ENCODE peak calls at places on chromosomes 2 and 18, in four cellular contexts. One of them, this sample, is unnamed.

GRCh38 chr2:54271843-54272600 is 16.0 kb upstream of the TSPYL6 start:
- DNase-seq in IMR-90: no peak
- DNase-seq in H1: no peak
- DNase-seq in H9: no peak
- DNase-seq in this sample: no peak

GRCh38 chr2:217393585-217394032 is 533.7 kb upstream of the TNP1 start:
- DNase-seq in IMR-90: peak
- DNase-seq in H1: no peak
- DNase-seq in H9: no peak
- DNase-seq in this sample: no peak

GRCh38 chr2:126720031-126720368 is 64.0 kb downstream of the GYPC start:
- DNase-seq in IMR-90: peak
- DNase-seq in H1: no peak
- DNase-seq in H9: no peak
- DNase-seq in this sample: peak

GRCh38 chr2:230170532-230170931 is 49.3 kb downstream of the SP110 start:
- DNase-seq in IMR-90: no peak
- DNase-seq in H1: no peak
- DNase-seq in H9: no peak
- DNase-seq in this sample: no peak

GRCh38 chr18:74499633-74500032 is 3.5 kb downstream of the CNDP2 start:
- DNase-seq in IMR-90: no peak
- DNase-seq in H1: no peak
- DNase-seq in H9: peak
- DNase-seq in this sample: peak

GRCh38 chr2:149703281-149703680 is 115.7 kb upstream of the MMADHC start:
- DNase-seq in IMR-90: peak
- DNase-seq in H1: no peak
- DNase-seq in H9: no peak
- DNase-seq in this sample: no peak

GRCh38 chr18:50982086-50982801 is 14.4 kb downstream of the ELAC1 start:
- DNase-seq in IMR-90: no peak
- DNase-seq in H1: no peak
- DNase-seq in H9: no peak
- DNase-seq in this sample: no peak

GRCh38 chr2:152716805-152717241 is 438 bp downstream of the PRPF40A start:
- DNase-seq in IMR-90: no peak
- DNase-seq in H1: no peak
- DNase-seq in H9: no peak
- DNase-seq in this sample: no peak

GRCh38 chr2:2057125-2057721 is 273.9 kb downstream of the MYT1L start:
- DNase-seq in IMR-90: no peak
- DNase-seq in H1: no peak
- DNase-seq in H9: peak
- DNase-seq in this sample: no peak

GRCh38 chr2:161169335-161169734 is 9.1 kb downstream of the TANK start:
- DNase-seq in IMR-90: no peak
- DNase-seq in H1: no peak
- DNase-seq in H9: no peak
- DNase-seq in this sample: no peak

GRCh38 chr2:171723724-171724683 is 36.7 kb downstream of the DYNC1I2 start:
- DNase-seq in IMR-90: peak
- DNase-seq in H1: peak
- DNase-seq in H9: peak
- DNase-seq in this sample: no peak

GRCh38 chr18:73365018-73365417 is 497.2 kb upstream of the NETO1 start:
- DNase-seq in IMR-90: peak
- DNase-seq in H1: no peak
- DNase-seq in H9: no peak
- DNase-seq in this sample: no peak

GRCh38 chr2:84970266-84970955 is 550 bp upstream of the KCMF1 start:
- DNase-seq in IMR-90: peak
- DNase-seq in H1: no peak
- DNase-seq in H9: peak
- DNase-seq in this sample: peak

GRCh38 chr2:28755411-28755810 is 3.8 kb downstream of the PPP1CB start:
- DNase-seq in IMR-90: peak
- DNase-seq in H1: no peak
- DNase-seq in H9: no peak
- DNase-seq in this sample: peak

GRCh38 chr18:74286106-74286856 is 5.5 kb downstream of the CYB5A start:
- DNase-seq in IMR-90: peak
- DNase-seq in H1: no peak
- DNase-seq in H9: no peak
- DNase-seq in this sample: no peak

GRCh38 chr2:59684101-59684770 is 869.2 kb downstream of the BCL11A start:
- DNase-seq in IMR-90: no peak
- DNase-seq in H1: no peak
- DNase-seq in H9: no peak
- DNase-seq in this sample: no peak

GRCh38 chr2:235300368-235301201 is 193.3 kb upstream of the AGAP1 start:
- DNase-seq in IMR-90: peak
- DNase-seq in H1: no peak
- DNase-seq in H9: no peak
- DNase-seq in this sample: peak

GRCh38 chr2:174247474-174248186 is 702 bp downstream of the OLA1 start:
- DNase-seq in IMR-90: peak
- DNase-seq in H1: no peak
- DNase-seq in H9: peak
- DNase-seq in this sample: peak

GRCh38 chr2:158478237-158478636 is 21.5 kb downstream of the PKP4 start:
- DNase-seq in IMR-90: no peak
- DNase-seq in H1: no peak
- DNase-seq in H9: no peak
- DNase-seq in this sample: no peak

GRCh38 chr2:101991731-101992145 is at the start of gene IL1R2:
- DNase-seq in IMR-90: no peak
- DNase-seq in H1: no peak
- DNase-seq in H9: no peak
- DNase-seq in this sample: no peak

GRCh38 chr2:2653221-2653620 is 322.1 kb upstream of the MYT1L start:
- DNase-seq in IMR-90: no peak
- DNase-seq in H1: no peak
- DNase-seq in H9: no peak
- DNase-seq in this sample: no peak

GRCh38 chr2:9538000-9538507 is 17.6 kb downstream of the ADAM17 start:
- DNase-seq in IMR-90: peak
- DNase-seq in H1: no peak
- DNase-seq in H9: no peak
- DNase-seq in this sample: peak

GRCh38 chr2:133760366-133760765 is 192.1 kb upstream of the NCKAP5 start:
- DNase-seq in IMR-90: peak
- DNase-seq in H1: no peak
- DNase-seq in H9: no peak
- DNase-seq in this sample: peak

GRCh38 chr2:45242161-45242741 is 233.0 kb upstream of the SIX2 start:
- DNase-seq in IMR-90: peak
- DNase-seq in H1: no peak
- DNase-seq in H9: no peak
- DNase-seq in this sample: peak

GRCh38 chr2:183859129-183859528 is 734.9 kb downstream of the NUP35 start:
- DNase-seq in IMR-90: no peak
- DNase-seq in H1: no peak
- DNase-seq in H9: no peak
- DNase-seq in this sample: no peak

GRCh38 chr2:183543731-183544130 is 419.5 kb downstream of the NUP35 start:
- DNase-seq in IMR-90: no peak
- DNase-seq in H1: no peak
- DNase-seq in H9: no peak
- DNase-seq in this sample: no peak

GRCh38 chr2:126894585-126895182 is 4.0 kb upstream of the TEX51 start:
- DNase-seq in IMR-90: no peak
- DNase-seq in H1: no peak
- DNase-seq in H9: peak
- DNase-seq in this sample: no peak

GRCh38 chr2:25743132-25743830 is 69.9 kb upstream of the DTNB start:
- DNase-seq in IMR-90: no peak
- DNase-seq in H1: no peak
- DNase-seq in H9: no peak
- DNase-seq in this sample: no peak

GRCh38 chr2:129699781-129700573 is 279.5 kb upstream of the RAB6C start:
- DNase-seq in IMR-90: no peak
- DNase-seq in H1: no peak
- DNase-seq in H9: no peak
- DNase-seq in this sample: no peak

GRCh38 chr2:74197983-74198460 is 393 bp upstream of the MTHFD2 start:
- DNase-seq in IMR-90: no peak
- DNase-seq in H1: no peak
- DNase-seq in H9: no peak
- DNase-seq in this sample: no peak

GRCh38 chr2:151632993-151633592 is 101.2 kb downstream of the NEB start:
- DNase-seq in IMR-90: peak
- DNase-seq in H1: no peak
- DNase-seq in H9: no peak
- DNase-seq in this sample: peak

GRCh38 chr2:69961496-69961895 is at the start of gene ASPRV1:
- DNase-seq in IMR-90: no peak
- DNase-seq in H1: no peak
- DNase-seq in H9: no peak
- DNase-seq in this sample: no peak
- H2AK5ac ChIP-seq in IMR-90: no peak
- H2AK5ac ChIP-seq in H1: no peak
- H2AK5ac ChIP-seq in H9: no peak
- H2AK5ac ChIP-seq in this sample: no peak

GRCh38 chr18:23403310-23403709 is 49.8 kb upstream of the RIOK3 start:
- DNase-seq in IMR-90: no peak
- DNase-seq in H1: no peak
- DNase-seq in H9: no peak
- DNase-seq in this sample: no peak
- H4K91ac ChIP-seq in IMR-90: no peak
- H4K91ac ChIP-seq in H1: no peak
- H4K91ac ChIP-seq in H9: no peak
- H4K91ac ChIP-seq in this sample: no peak

GRCh38 chr18:26090130-26091046 is at the start of gene SS18:
- DNase-seq in IMR-90: peak
- DNase-seq in H1: peak
- DNase-seq in H9: peak
- DNase-seq in this sample: peak
- H2AK5ac ChIP-seq in IMR-90: no peak
- H2AK5ac ChIP-seq in H1: no peak
- H2AK5ac ChIP-seq in H9: no peak
- H2AK5ac ChIP-seq in this sample: peak

DNA sequence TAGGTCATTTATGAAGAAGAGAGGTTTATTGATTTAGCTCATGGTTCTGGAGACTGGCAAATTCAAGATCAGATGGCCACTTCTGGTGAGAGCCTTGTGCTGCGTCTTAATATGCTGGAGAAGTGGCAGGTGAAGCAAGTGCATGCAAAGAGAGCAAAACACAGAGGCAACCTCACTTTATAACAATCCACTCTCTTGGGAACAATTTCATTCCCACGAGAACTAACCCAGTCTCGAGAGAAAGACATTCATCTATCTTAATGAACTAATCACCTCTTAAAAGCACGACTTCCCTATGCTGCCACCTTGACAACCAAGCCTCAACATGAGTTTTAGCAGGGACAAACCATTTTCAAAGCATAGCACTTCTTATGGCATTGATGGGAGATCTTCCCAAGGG is 186.5 kb upstream of the RASGRP3 start:
- DNase-seq in IMR-90: no peak
- DNase-seq in H1: no peak
- DNase-seq in H9: no peak
- DNase-seq in this sample: peak
- H4K91ac ChIP-seq in IMR-90: peak
- H4K91ac ChIP-seq in H1: no peak
- H4K91ac ChIP-seq in H9: no peak
- H4K91ac ChIP-seq in this sample: no peak

DNA sequence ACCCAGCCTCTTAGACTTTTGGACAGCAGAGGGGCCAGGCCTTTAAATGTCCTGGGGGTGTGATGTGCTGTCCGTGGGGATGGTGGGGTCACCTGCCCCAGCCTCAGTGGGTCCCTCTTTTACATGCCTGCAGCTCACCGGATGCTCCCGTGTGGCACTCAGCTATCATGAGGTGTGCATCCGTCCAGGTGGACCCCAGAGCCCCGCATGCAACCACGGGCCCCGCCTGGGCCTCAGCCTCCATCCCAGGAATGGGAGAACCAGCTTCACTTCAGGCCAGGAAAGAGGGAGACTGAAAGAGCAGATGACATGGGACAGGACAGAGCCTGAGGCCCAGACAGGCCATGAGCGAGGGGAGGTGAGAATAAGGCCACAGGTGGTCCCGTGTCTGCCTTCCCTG is 37.5 kb downstream of the RAMP1 start:
- DNase-seq in IMR-90: no peak
- DNase-seq in H1: no peak
- DNase-seq in H9: no peak
- DNase-seq in this sample: no peak
- H2AK5ac ChIP-seq in IMR-90: peak
- H2AK5ac ChIP-seq in H1: no peak
- H2AK5ac ChIP-seq in H9: no peak
- H2AK5ac ChIP-seq in this sample: no peak

DNA sequence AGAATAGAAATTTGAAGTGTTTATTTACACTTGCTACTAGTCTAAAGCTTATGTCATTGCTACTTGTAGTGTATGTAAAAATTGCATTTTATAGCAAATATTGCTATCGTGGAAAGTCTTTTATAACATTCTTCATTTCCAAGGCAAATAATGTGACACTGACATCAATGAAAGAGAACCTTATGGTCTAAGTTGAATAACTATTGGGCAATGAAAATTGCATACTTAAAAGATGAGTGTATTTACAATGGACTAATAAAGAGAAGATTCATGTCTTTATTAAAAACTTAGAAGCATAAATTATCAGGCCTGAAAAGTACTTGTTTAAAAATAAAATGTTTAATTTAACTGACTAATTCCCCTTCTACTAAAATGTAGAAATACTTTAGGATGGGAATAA is 82.2 kb downstream of the LRP1B start:
- DNase-seq in IMR-90: no peak
- DNase-seq in H1: no peak
- DNase-seq in H9: no peak
- DNase-seq in this sample: no peak
- H4K91ac ChIP-seq in IMR-90: no peak
- H4K91ac ChIP-seq in H1: no peak
- H4K91ac ChIP-seq in H9: no peak
- H4K91ac ChIP-seq in this sample: no peak

This sample was measured in mesenchymal stem cell.